ENCODE peak calls at places on chromosomes 12 and 14, in seven cellular contexts. One of them, this sample, is unnamed.

GRCh38 chr12:64674367-64674922 is 64.2 kb downstream of the RASSF3 start:
- DNase-seq in left colon: no peak
- DNase-seq in fibroblast of lung: no peak
- DNase-seq in astrocyte of the cerebellum: no peak
- DNase-seq in right cardiac atrium: no peak
- DNase-seq in activated B cell treated with CpG ODN at 0.5 μM for 24 hours: no peak
- DNase-seq in HTR-8/SVneo: no peak
- DNase-seq in this sample: no peak

GRCh38 chr14:65356327-65356836 is 56.1 kb upstream of the FUT8 start:
- DNase-seq in left colon: no peak
- DNase-seq in fibroblast of lung: peak
- DNase-seq in astrocyte of the cerebellum: peak
- DNase-seq in right cardiac atrium: no peak
- DNase-seq in activated B cell treated with CpG ODN at 0.5 μM for 24 hours: no peak
- DNase-seq in HTR-8/SVneo: peak
- DNase-seq in this sample: no peak

GRCh38 chr12:87368259-87368658 is 660.9 kb downstream of the C12orf50 start:
- DNase-seq in left colon: no peak
- DNase-seq in fibroblast of lung: no peak
- DNase-seq in astrocyte of the cerebellum: no peak
- DNase-seq in right cardiac atrium: no peak
- DNase-seq in activated B cell treated with CpG ODN at 0.5 μM for 24 hours: no peak
- DNase-seq in HTR-8/SVneo: no peak
- DNase-seq in this sample: no peak

GRCh38 chr12:125203145-125203765 is 138.0 kb downstream of the AACS start:
- DNase-seq in left colon: no peak
- DNase-seq in fibroblast of lung: no peak
- DNase-seq in astrocyte of the cerebellum: no peak
- DNase-seq in right cardiac atrium: no peak
- DNase-seq in activated B cell treated with CpG ODN at 0.5 μM for 24 hours: no peak
- DNase-seq in HTR-8/SVneo: no peak
- DNase-seq in this sample: no peak

GRCh38 chr12:108387771-108388170 is 48.7 kb upstream of the CMKLR1 start:
- DNase-seq in left colon: no peak
- DNase-seq in fibroblast of lung: no peak
- DNase-seq in astrocyte of the cerebellum: no peak
- DNase-seq in right cardiac atrium: no peak
- DNase-seq in activated B cell treated with CpG ODN at 0.5 μM for 24 hours: no peak
- DNase-seq in HTR-8/SVneo: no peak
- DNase-seq in this sample: no peak

GRCh38 chr12:109393437-109394345 is 46.0 kb downstream of the MYO1H start:
- DNase-seq in left colon: peak
- DNase-seq in fibroblast of lung: peak
- DNase-seq in astrocyte of the cerebellum: peak
- DNase-seq in right cardiac atrium: no peak
- DNase-seq in activated B cell treated with CpG ODN at 0.5 μM for 24 hours: no peak
- DNase-seq in HTR-8/SVneo: peak
- DNase-seq in this sample: peak

GRCh38 chr12:3743803-3744202 is 9.1 kb downstream of the CRACR2A start:
- DNase-seq in left colon: no peak
- DNase-seq in fibroblast of lung: peak
- DNase-seq in astrocyte of the cerebellum: no peak
- DNase-seq in right cardiac atrium: no peak
- DNase-seq in activated B cell treated with CpG ODN at 0.5 μM for 24 hours: no peak
- DNase-seq in HTR-8/SVneo: no peak
- DNase-seq in this sample: no peak

GRCh38 chr12:94954029-94954685 is 49.3 kb downstream of the NDUFA12 start:
- DNase-seq in left colon: peak
- DNase-seq in fibroblast of lung: peak
- DNase-seq in astrocyte of the cerebellum: no peak
- DNase-seq in right cardiac atrium: no peak
- DNase-seq in activated B cell treated with CpG ODN at 0.5 μM for 24 hours: no peak
- DNase-seq in HTR-8/SVneo: peak
- DNase-seq in this sample: no peak

GRCh38 chr14:76273346-76273745 is 102.6 kb upstream of the ESRRB start:
- DNase-seq in left colon: no peak
- DNase-seq in fibroblast of lung: no peak
- DNase-seq in astrocyte of the cerebellum: no peak
- DNase-seq in right cardiac atrium: no peak
- DNase-seq in activated B cell treated with CpG ODN at 0.5 μM for 24 hours: no peak
- DNase-seq in HTR-8/SVneo: no peak
- DNase-seq in this sample: no peak

GRCh38 chr12:795305-795704 is 42.9 kb downstream of the WNK1 start:
- DNase-seq in left colon: no peak
- DNase-seq in fibroblast of lung: no peak
- DNase-seq in astrocyte of the cerebellum: no peak
- DNase-seq in right cardiac atrium: no peak
- DNase-seq in activated B cell treated with CpG ODN at 0.5 μM for 24 hours: no peak
- DNase-seq in HTR-8/SVneo: no peak
- DNase-seq in this sample: no peak